ENCODE peak calls at places on chromosomes 5 and 9, in four cellular contexts. One of them, this sample, is unnamed.

GRCh38 chr9:129309041-129309430 is 131.0 kb upstream of the IER5L start:
- DNase-seq in HepG2: no peak
- DNase-seq in uterus: no peak
- DNase-seq in pancreas: no peak
- DNase-seq in this sample: no peak

GRCh38 chr5:69105996-69106906 is 12.4 kb downstream of the SLC30A5 start:
- DNase-seq in HepG2: no peak
- DNase-seq in uterus: no peak
- DNase-seq in pancreas: no peak
- DNase-seq in this sample: no peak

GRCh38 chr9:98316445-98317133 is 61.1 kb upstream of the TBC1D2 start:
- DNase-seq in HepG2: no peak
- DNase-seq in uterus: no peak
- DNase-seq in pancreas: no peak
- DNase-seq in this sample: no peak

GRCh38 chr5:14685757-14686156 is 21.2 kb downstream of the OTULIN start:
- DNase-seq in HepG2: peak
- DNase-seq in uterus: no peak
- DNase-seq in pancreas: no peak
- DNase-seq in this sample: peak

GRCh38 chr9:97364769-97365490 is 47.0 kb upstream of the TDRD7 start:
- DNase-seq in HepG2: no peak
- DNase-seq in uterus: no peak
- DNase-seq in pancreas: no peak
- DNase-seq in this sample: no peak

GRCh38 chr5:53882637-53883036 is 322.2 kb downstream of the NDUFS4 start:
- DNase-seq in HepG2: no peak
- DNase-seq in uterus: no peak
- DNase-seq in pancreas: no peak
- DNase-seq in this sample: no peak

GRCh38 chr5:110414360-110414759 is 312.1 kb downstream of the TMEM232 start:
- DNase-seq in HepG2: peak
- DNase-seq in uterus: no peak
- DNase-seq in pancreas: no peak
- DNase-seq in this sample: no peak

GRCh38 chr5:170216262-170216864 is 16.4 kb upstream of the C5orf58 start:
- DNase-seq in HepG2: peak
- DNase-seq in uterus: no peak
- DNase-seq in pancreas: no peak
- DNase-seq in this sample: no peak

GRCh38 chr9:129568560-129569505 is 52.1 kb downstream of the C9orf50 start:
- DNase-seq in HepG2: peak
- DNase-seq in uterus: peak
- DNase-seq in pancreas: peak
- DNase-seq in this sample: no peak

GRCh38 chr5:169146158-169146557 is 154.8 kb downstream of the SLIT3 start:
- DNase-seq in HepG2: no peak
- DNase-seq in uterus: no peak
- DNase-seq in pancreas: no peak
- DNase-seq in this sample: no peak

GRCh38 chr5:140005145-140005591 is 37.9 kb downstream of the NRG2 start:
- DNase-seq in HepG2: no peak
- DNase-seq in uterus: no peak
- DNase-seq in pancreas: no peak
- DNase-seq in this sample: no peak

GRCh38 chr9:3672399-3672798 is 146.6 kb upstream of the RFX3 start:
- DNase-seq in HepG2: no peak
- DNase-seq in uterus: no peak
- DNase-seq in pancreas: no peak
- DNase-seq in this sample: no peak
- H3K27ac ChIP-seq in HepG2: no peak
- H3K27ac ChIP-seq in uterus: no peak
- H3K27ac ChIP-seq in pancreas: no peak
- H3K27ac ChIP-seq in this sample: no peak

DNA sequence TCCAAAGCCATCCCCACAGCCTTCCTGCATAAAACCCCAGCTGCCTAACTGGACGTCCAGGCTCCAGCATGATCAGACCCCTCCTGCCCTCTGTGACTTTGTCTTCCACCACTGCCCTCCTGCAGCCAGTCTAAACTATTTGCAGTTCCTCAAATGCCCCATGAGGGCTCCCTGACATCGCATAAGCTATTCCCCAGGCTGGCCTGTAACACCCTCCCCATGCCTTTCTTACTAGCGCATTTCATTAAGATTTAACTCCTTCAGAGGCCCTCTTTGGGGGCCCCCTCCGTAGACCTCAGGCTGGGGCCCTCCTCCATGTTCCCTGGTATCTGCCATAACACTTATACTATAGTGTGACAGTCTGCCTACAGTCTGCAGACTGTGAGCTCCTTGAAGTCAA is 15.5 kb upstream of the SMIM23 start:
- DNase-seq in HepG2: no peak
- DNase-seq in uterus: no peak
- DNase-seq in pancreas: no peak
- DNase-seq in this sample: no peak
- H3K27ac ChIP-seq in HepG2: no peak
- H3K27ac ChIP-seq in uterus: no peak
- H3K27ac ChIP-seq in pancreas: no peak
- H3K27ac ChIP-seq in this sample: no peak

DNA sequence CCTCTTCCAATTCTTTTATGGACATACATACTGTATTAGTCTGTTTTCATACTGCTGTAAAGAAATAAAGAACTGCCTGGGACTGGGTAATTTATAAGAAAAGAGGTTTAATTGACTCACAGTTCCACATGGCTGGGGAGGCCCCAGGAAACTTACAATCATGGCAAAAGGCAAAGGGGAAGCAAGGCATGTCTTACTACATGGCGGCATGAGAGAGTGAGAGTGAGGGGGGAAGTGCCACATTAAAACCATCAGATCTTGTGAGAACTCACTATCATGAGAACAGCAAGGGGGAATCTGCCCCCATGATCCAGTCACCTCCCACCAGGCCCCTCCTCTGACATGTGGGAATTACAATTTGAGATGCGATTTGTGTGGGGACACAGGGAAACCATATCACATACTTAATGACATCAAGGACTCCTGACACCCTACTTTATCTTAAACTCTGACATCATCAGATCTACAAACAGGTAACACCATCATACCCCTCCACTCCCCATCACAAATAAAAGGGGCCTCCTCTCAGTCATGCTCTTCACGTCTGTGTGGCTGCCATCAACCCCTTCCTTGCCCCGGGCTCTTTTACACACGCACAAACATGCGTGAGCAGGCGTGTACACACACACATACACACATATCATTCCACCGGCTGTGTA is 9.7 kb downstream of the ANKRD33B start:
- DNase-seq in HepG2: no peak
- DNase-seq in uterus: no peak
- DNase-seq in pancreas: no peak
- DNase-seq in this sample: no peak
- H3K27ac ChIP-seq in HepG2: no peak
- H3K27ac ChIP-seq in uterus: no peak
- H3K27ac ChIP-seq in pancreas: no peak
- H3K27ac ChIP-seq in this sample: no peak

GRCh38 chr5:172312286-172312685 is 28.7 kb upstream of the UBTD2 start:
- DNase-seq in HepG2: no peak
- DNase-seq in uterus: no peak
- DNase-seq in pancreas: no peak
- DNase-seq in this sample: no peak
- H3K27ac ChIP-seq in HepG2: no peak
- H3K27ac ChIP-seq in uterus: no peak
- H3K27ac ChIP-seq in pancreas: no peak
- H3K27ac ChIP-seq in this sample: no peak

GRCh38 chr5:2607622-2608021 is 143.9 kb downstream of the IRX2 start:
- DNase-seq in HepG2: no peak
- DNase-seq in uterus: no peak
- DNase-seq in pancreas: no peak
- DNase-seq in this sample: no peak
- H3K27ac ChIP-seq in HepG2: no peak
- H3K27ac ChIP-seq in uterus: no peak
- H3K27ac ChIP-seq in pancreas: no peak
- H3K27ac ChIP-seq in this sample: no peak

DNA sequence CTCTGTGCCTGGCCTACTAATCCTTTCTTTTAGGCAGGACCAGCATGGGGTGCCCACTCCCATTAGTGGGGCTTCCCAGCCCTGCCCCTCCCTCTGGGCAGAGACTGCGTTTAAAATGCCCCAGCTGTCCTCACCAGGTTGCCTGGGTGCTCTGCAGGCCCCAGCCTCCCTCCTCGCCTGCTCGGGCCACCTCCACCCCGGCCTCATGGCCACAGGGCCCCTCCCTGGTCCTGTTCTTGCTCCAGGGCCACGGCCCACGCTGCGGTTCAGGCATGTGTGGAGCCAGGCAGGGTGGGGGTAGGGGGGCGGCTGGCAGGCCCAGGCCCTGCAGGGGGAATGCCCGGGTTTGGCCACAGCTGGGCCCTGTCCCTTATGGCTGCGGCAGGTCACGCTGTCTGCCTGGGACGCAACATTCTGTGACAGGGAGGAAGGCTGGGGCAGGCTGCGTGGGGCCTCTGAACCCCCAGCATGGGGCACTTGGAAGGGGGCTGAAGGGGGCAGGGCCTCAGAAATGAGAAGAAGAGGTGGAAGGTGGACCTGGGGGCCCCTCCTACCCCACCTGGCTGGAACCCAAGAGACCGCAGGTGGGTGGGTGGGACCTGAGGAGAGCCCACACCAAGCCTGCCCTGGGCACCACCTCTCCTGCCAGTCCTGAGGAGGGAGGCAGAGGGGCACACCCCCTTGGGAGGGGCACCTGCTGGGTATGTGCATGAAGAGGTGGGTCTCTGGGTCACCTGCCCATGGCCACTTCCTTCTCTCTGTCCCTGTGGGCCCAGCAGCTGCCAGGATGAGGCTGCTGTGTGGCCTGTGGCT is at the start of gene LCN12:
- DNase-seq in HepG2: no peak
- DNase-seq in uterus: no peak
- DNase-seq in pancreas: no peak
- DNase-seq in this sample: no peak
- H3K27ac ChIP-seq in HepG2: no peak
- H3K27ac ChIP-seq in uterus: peak
- H3K27ac ChIP-seq in pancreas: peak
- H3K27ac ChIP-seq in this sample: no peak

DNA sequence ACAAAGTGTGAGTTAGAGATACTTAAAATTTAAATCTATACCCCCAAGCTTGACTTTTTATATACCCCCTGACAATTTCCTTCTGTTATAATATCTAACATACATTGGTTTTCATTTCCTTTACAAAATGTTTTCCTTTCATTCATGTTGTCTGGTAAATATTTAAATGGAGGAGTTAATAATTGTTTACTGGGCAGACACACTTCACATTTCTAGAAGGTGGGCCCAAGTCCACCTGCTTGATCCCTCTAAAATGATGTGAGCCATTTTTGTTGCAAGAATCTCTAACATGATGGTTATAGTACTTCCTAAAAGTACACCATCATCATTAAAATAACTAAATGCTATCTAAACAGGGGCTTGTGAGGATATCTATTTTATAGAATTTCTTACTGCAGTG is 155.9 kb downstream of the FAM174A start:
- DNase-seq in HepG2: no peak
- DNase-seq in uterus: no peak
- DNase-seq in pancreas: no peak
- DNase-seq in this sample: no peak
- H3K27ac ChIP-seq in HepG2: no peak
- H3K27ac ChIP-seq in uterus: no peak
- H3K27ac ChIP-seq in pancreas: no peak
- H3K27ac ChIP-seq in this sample: no peak